ENCODE peak calls at places on chromosome 17, in five cellular contexts. W, T, R, M and H are unnamed samples.

GRCh38 chr17:41651625-41652460 is 27.5 kb upstream of the KRT17 start:
- DNase-seq in W (no peak), T (no peak), R (peak), M (no peak), H (peak)

GRCh38 chr17:20967776-20968175 is 75.0 kb downstream of the USP22 start:
- DNase-seq in W (no peak), T (no peak), R (no peak), M (no peak), H (no peak)

GRCh38 chr17:72107100-72107499 is 13.7 kb upstream of the SOX9 start:
- DNase-seq in W (no peak), T (no peak), R (no peak), M (no peak), H (no peak)

GRCh38 chr17:44236444-44236991 is 17.0 kb upstream of the UBTF start:
- DNase-seq in W (no peak), T (no peak), R (no peak), M (no peak), H (no peak)

GRCh38 chr17:47763913-47764582 is 31.0 kb downstream of the TBX21 start:
- DNase-seq in W (no peak), T (no peak), R (no peak), M (no peak), H (no peak)

GRCh38 chr17:35780876-35781409 is 14.5 kb downstream of the MMP28 start:
- DNase-seq in W (no peak), T (no peak), R (no peak), M (no peak), H (no peak)

GRCh38 chr17:2724783-2725164 is 13.2 kb upstream of the CLUH start:
- DNase-seq in W (no peak), T (no peak), R (no peak), M (no peak), H (no peak)

GRCh38 chr17:7515912-7516610 is 31.9 kb downstream of the POLR2A start:
- DNase-seq in W (no peak), T (no peak), R (no peak), M (no peak), H (no peak)

GRCh38 chr17:43599046-43599395 is 52.9 kb upstream of the ETV4 start:
- DNase-seq in W (no peak), T (no peak), R (no peak), M (no peak), H (no peak)

GRCh38 chr17:60695960-60696359 is 18.3 kb downstream of the BCAS3 start:
- DNase-seq in W (no peak), T (no peak), R (no peak), M (no peak), H (no peak)

GRCh38 chr17:59437766-59438165 is 106.3 kb downstream of the YPEL2 start:
- DNase-seq in W (no peak), T (no peak), R (no peak), M (no peak), H (no peak)

GRCh38 chr17:1294157-1294717 is 14.8 kb downstream of the TRARG1 start:
- DNase-seq in W (no peak), T (no peak), R (no peak), M (no peak), H (no peak)

GRCh38 chr17:31511583-31511982 is 120.1 kb downstream of the RAB11FIP4 start:
- DNase-seq in W (no peak), T (no peak), R (no peak), M (no peak), H (peak)

GRCh38 chr17:1649844-1650409 is at the start of gene RILP:
- DNase-seq in W (no peak), T (peak), R (peak), M (peak), H (no peak)

GRCh38 chr17:76103274-76104139 is at the start of gene EXOC7:
- DNase-seq in W (peak), T (peak), R (peak), M (peak), H (peak)

GRCh38 chr17:49132317-49132698 is 261 bp upstream of the B4GALNT2 start:
- DNase-seq in W (no peak), T (no peak), R (no peak), M (no peak), H (no peak)

GRCh38 chr17:61494325-61495160 is 42.3 kb downstream of the TBX4 start:
- DNase-seq in W (no peak), T (no peak), R (no peak), M (no peak), H (no peak)

GRCh38 chr17:39928868-39929651 is 1.5 kb downstream of the LRRC3C start:
- DNase-seq in W (no peak), T (no peak), R (peak), M (no peak), H (no peak)

GRCh38 chr17:4087911-4088693 is 54.7 kb downstream of the ZZEF1 start:
- DNase-seq in W (no peak), T (no peak), R (peak), M (no peak), H (no peak)

GRCh38 chr17:59668816-59669215 is 38.4 kb downstream of the PTRH2 start:
- DNase-seq in W (no peak), T (no peak), R (no peak), M (no peak), H (no peak)

GRCh38 chr17:55816532-55817272 is 65.9 kb downstream of the PCTP start:
- DNase-seq in W (no peak), T (no peak), R (no peak), M (no peak), H (no peak)
- H3K27ac ChIP-seq in W (no peak), T (no peak), R (no peak), M (no peak), H (no peak)

DNA sequence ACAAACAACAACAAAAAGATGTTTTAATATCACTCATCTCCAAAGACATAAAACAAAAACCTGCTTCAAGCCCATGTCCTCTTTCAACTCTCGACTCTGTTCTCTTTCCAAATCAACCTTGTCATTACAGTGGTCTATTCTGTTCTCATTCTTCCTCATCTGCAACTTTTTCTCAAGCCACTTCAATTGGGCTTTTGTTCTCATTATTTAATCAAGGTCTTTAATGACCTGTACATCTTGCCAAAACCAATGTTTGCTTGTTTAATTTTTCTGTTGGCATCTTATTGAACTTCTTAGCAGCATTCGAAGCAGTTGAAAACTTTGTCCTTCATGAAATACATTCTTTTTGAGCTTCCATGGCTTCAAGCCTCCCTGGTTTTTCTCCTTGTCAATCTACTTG is 19.7 kb upstream of the RABEP1 start:
- DNase-seq in W (no peak), T (no peak), R (no peak), M (no peak), H (no peak)
- H3K27ac ChIP-seq in W (no peak), T (no peak), R (no peak), M (no peak), H (no peak)

GRCh38 chr17:81020443-81020766 is 14.5 kb upstream of the BAIAP2 start:
- DNase-seq in W (no peak), T (no peak), R (no peak), M (no peak), H (no peak)

GRCh38 chr17:81019563-81020442 is 15.1 kb upstream of the BAIAP2 start:
- DNase-seq in W (no peak), T (no peak), R (no peak), M (no peak), H (no peak)

GRCh38 chr17:81021531-81022370 is 13.2 kb upstream of the BAIAP2 start:
- DNase-seq in W (no peak), T (no peak), R (no peak), M (no peak), H (no peak)

GRCh38 chr17:81022371-81022729 is 12.6 kb upstream of the BAIAP2 start:
- DNase-seq in W (no peak), T (no peak), R (no peak), M (no peak), H (no peak)

GRCh38 chr17:81020767-81021497 is 14.0 kb upstream of the BAIAP2 start:
- DNase-seq in W (no peak), T (peak), R (no peak), M (no peak), H (no peak)
- H3K27ac ChIP-seq in W (no peak), T (peak), R (no peak), M (no peak), H (no peak)

GRCh38 chr17:17535957-17536356 is 39.8 kb upstream of the RASD1 start:
- DNase-seq in W (no peak), T (peak), R (no peak), M (peak), H (peak)
- H3K27ac ChIP-seq in W (no peak), T (peak), R (no peak), M (peak), H (no peak)

GRCh38 chr17:16419074-16419928 is 3.9 kb downstream of the TRPV2 start:
- DNase-seq in W (no peak), T (no peak), R (peak), M (peak), H (no peak)
- H3K27ac ChIP-seq in W (no peak), T (peak), R (peak), M (peak), H (no peak)

GRCh38 chr17:33811006-33811760 is 443.9 kb upstream of the CCL2 start:
- DNase-seq in W (no peak), T (no peak), R (no peak), M (no peak), H (no peak)

GRCh38 chr17:33811984-33812383 is 443.1 kb upstream of the CCL2 start:
- DNase-seq in W (no peak), T (no peak), R (no peak), M (no peak), H (no peak)

GRCh38 chr17:33814852-33815251 is 440.2 kb upstream of the CCL2 start:
- DNase-seq in W (no peak), T (no peak), R (no peak), M (no peak), H (no peak)

DNA sequence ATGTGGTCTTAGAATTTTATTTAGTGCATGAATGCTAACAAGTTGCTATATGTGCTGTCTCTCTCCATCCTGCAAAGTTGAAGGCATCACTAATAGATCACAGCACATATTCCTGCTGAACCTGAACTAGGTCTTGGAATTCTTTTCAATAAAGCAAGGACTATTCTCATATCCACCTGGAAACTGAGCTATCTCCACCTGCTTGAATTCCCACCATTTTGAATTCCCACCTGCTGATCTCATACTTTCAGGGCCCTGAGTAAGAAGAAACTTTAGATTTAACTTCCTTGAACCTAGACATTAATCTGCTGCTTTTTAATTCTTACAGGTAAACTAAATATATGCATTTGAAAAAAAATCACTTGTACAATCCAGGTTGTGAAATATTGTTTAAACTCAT is 445.3 kb upstream of the CCL2 start:
- DNase-seq in W (no peak), T (no peak), R (no peak), M (no peak), H (no peak)
- H3K27ac ChIP-seq in W (no peak), T (no peak), R (no peak), M (no peak), H (no peak)